ENCODE peak calls at places on chromosomes 7 and 10, in eight cellular contexts. U, E, B, W, Z, K, M and H are unnamed samples.

GRCh38 chr10:121928528-121928884 is 675 bp upstream of the ATE1 start:
- DNase-seq in U (peak; percentile 25), E (no peak), B (peak; percentile 26), W (no peak), Z (no peak), K (peak; percentile 28), M (peak; percentile 50), H (peak; percentile 31)

GRCh38 chr10:44761076-44761475 is 150.1 kb upstream of the TMEM72 start:
- DNase-seq in U (no peak), E (no peak), B (no peak), W (no peak), Z (no peak), K (no peak), M (no peak), H (peak; percentile 30)

GRCh38 chr7:157522954-157523353 is 186.2 kb downstream of the DNAJB6 start:
- DNase-seq in U (no peak), E (no peak), B (no peak), W (peak; percentile 56), Z (no peak), K (no peak), M (no peak), H (no peak)

GRCh38 chr7:151244156-151244870 is 4.2 kb downstream of the SMARCD3 start:
- DNase-seq in U (no peak), E (no peak), B (peak; percentile 64), W (peak; percentile 90), Z (peak; percentile 69), K (peak; percentile 60), M (peak; percentile 70), H (peak; percentile 64)

GRCh38 chr10:100653957-100654834 is 91.2 kb upstream of the PAX2 start:
- DNase-seq in U (no peak), E (no peak), B (peak; percentile 4), W (peak; percentile 88), Z (no peak), K (no peak), M (no peak), H (peak; percentile 44)

GRCh38 chr10:88990528-88991160 is at the start of gene FAS:
- DNase-seq in U (peak; percentile 76), E (no peak), B (peak; percentile 55), W (peak; percentile 71), Z (peak; percentile 88), K (peak; percentile 68), M (peak; percentile 94), H (peak; percentile 78)

GRCh38 chr7:151404216-151405011 is 5.4 kb downstream of the WDR86 start:
- DNase-seq in U (no peak), E (no peak), B (peak; percentile 75), W (peak; percentile 59), Z (peak; percentile 47), K (peak; percentile 92), M (no peak), H (no peak)

GRCh38 chr10:58625070-58625469 is 112.4 kb downstream of the BICC1 start:
- DNase-seq in U (no peak), E (no peak), B (peak; percentile 63), W (no peak), Z (no peak), K (peak; percentile 30), M (no peak), H (peak; percentile 79)

GRCh38 chr10:25557136-25557535 is 376.9 kb upstream of the MYO3A start:
- DNase-seq in U (no peak), E (no peak), B (peak; percentile 26), W (no peak), Z (no peak), K (peak; percentile 6), M (no peak), H (peak; percentile 50)

GRCh38 chr10:22927163-22927562 is 690 bp upstream of the ARMC3 start:
- DNase-seq in U (no peak), E (no peak), B (no peak), W (no peak), Z (no peak), K (no peak), M (no peak), H (no peak)

GRCh38 chr10:61835069-61835908 is 66.2 kb upstream of the ARID5B start:
- DNase-seq in U (no peak), E (no peak), B (peak; percentile 91), W (no peak), Z (no peak), K (peak; percentile 82), M (peak; percentile 59), H (peak; percentile 87)

GRCh38 chr7:44581426-44581906 is 565 bp downstream of the TMED4 start:
- DNase-seq in U (no peak), E (no peak), B (no peak), W (peak; percentile 55), Z (peak; percentile 69), K (no peak), M (peak; percentile 77), H (no peak)

GRCh38 chr10:49177391-49178355 is 10.5 kb downstream of the TMEM273 start:
- DNase-seq in U (peak; percentile 63), E (peak; percentile 80), B (peak; percentile 71), W (no peak), Z (no peak), K (peak; percentile 55), M (peak; percentile 88), H (peak; percentile 78)

GRCh38 chr7:130430841-130431713 is 9.7 kb downstream of the CEP41 start:
- DNase-seq in U (peak; percentile 26), E (peak; percentile 85), B (peak; percentile 94), W (no peak), Z (no peak), K (peak; percentile 96), M (no peak), H (peak; percentile 69)
- H3K4me3 ChIP-seq in U (peak overlapping the region; percentile 43), E (peak overlapping the region; percentile 50), B (peak overlapping the region; percentile 50), W (no peak overlapping the region), Z (no peak overlapping the region), K (peak overlapping the region; percentile 51), M (no peak overlapping the region), H (peak overlapping the region; percentile 43)

GRCh38 chr10:113385021-113385975 is 167.6 kb upstream of the HABP2 start:
- DNase-seq in U (peak; percentile 84), E (peak; percentile 59), B (peak; percentile 94), W (peak; percentile 66), Z (peak; percentile 70), K (peak; percentile 88), M (peak; percentile 70), H (peak; percentile 92)
- H3K4me3 ChIP-seq in U (peak overlapping the region; percentile 22), E (no peak overlapping the region), B (no peak overlapping the region), W (no peak overlapping the region), Z (no peak overlapping the region), K (no peak overlapping the region), M (no peak overlapping the region), H (no peak overlapping the region)

DNA sequence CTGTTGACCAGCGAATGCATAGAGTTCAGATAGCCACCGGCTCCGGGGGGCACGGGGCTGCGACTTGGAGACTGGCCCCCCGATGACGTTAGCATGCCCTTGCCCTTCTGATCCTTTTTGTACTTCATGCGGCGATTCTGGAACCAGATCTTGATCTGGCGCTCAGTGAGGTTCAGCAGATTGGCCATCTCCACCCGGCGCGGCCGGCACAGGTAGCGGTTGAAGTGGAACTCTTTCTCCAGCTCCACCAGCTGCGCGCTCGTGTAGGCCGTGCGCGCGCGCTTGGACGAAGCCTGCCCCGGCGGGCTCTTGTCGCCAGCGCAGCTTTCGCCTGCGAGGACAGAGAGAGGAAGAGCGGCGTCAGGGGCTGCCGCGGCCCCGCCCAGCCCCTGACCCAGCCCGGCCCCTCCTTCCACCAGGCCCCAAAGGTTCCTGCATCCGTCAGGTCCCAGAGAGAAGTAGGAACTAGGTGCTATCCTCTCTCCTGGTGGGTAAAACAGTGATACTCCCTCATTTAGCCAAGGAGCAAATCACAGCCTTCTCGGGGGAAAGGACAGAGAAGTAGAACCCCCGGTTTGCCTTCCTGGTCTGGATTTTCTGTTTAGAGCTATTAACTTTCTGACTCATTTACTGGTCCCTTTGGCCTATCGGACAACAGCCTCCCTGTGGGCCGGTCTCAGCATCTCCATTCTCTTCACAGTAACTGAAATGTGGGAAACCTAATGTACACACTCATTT is 6.1 kb upstream of the HOXA2 start:
- DNase-seq in U (no peak), E (no peak), B (no peak), W (peak; percentile 92), Z (no peak), K (no peak), M (no peak), H (no peak)
- H3K4me3 ChIP-seq in U (peak overlapping the region; percentile 50), E (no peak overlapping the region), B (no peak overlapping the region), W (peak overlapping the region; percentile 9), Z (no peak overlapping the region), K (no peak overlapping the region), M (no peak overlapping the region), H (no peak overlapping the region)

GRCh38 chr7:155795951-155796350 is 16.3 kb downstream of the SHH start:
- DNase-seq in U (no peak), E (no peak), B (no peak), W (no peak), Z (no peak), K (no peak), M (no peak), H (no peak)

GRCh38 chr7:155796381-155797261 is 15.6 kb downstream of the SHH start:
- DNase-seq in U (peak; percentile 57), E (no peak), B (peak; percentile 51), W (peak; percentile 97), Z (peak; percentile 66), K (peak; percentile 19), M (peak; percentile 62), H (peak; percentile 46)

GRCh38 chr7:155799514-155799913 is 12.7 kb downstream of the SHH start:
- DNase-seq in U (no peak), E (no peak), B (peak; percentile 32), W (no peak), Z (no peak), K (no peak), M (no peak), H (peak; percentile 76)

GRCh38 chr7:155798673-155799439 is 13.4 kb downstream of the SHH start:
- DNase-seq in U (no peak), E (no peak), B (no peak), W (no peak), Z (no peak), K (no peak), M (no peak), H (no peak)

DNA sequence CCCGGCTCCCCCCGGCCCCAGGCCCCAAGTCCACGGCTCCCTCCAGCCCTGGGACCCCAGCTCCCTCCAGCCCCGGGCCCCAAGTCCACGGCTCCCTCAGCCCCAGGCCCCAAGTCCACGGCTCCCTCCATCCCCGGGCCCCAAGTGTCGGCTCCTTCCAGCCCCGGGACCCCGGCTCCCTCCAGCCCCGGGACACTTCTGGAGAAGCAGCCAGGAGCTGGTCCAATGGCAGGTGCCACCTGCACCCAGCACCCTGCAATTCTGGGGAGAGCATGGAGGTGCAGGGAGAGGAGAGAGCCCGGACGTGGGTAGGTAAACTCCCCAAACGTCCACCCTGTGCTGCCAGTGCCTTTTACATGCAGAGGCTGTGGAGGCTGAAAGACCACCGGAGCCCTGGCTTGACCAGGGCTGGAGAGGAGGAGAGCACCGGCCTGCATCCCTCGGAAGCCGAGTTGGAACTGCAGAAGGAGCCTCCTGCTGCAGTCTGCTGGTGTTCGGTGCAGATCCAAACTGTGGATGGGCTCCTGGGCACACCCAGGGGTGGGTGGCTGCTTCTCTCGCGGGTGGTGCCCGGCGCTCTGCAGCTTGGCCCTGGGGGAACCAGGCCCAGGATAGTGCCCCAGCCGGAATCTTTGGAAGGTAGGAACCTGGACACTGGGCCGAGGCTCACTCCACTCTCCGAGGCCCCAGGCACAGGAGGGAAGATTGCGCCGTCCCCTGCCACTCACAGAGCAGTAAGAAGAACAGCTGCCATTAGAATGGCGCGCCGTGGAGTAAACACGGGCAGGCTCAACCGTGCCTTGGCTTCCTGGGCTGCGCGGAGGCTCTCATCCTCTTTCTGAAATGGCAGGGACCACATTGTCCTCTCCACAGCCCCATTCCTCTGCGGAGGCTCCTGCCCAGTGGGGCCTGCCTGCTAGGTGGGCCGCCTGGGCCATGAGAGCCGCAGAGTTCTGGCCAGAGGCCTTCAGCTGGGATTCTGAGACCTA is 14.7 kb downstream of the SHH start:
- DNase-seq in U (no peak), E (no peak), B (no peak), W (peak; percentile 46), Z (no peak), K (no peak), M (no peak), H (no peak)
- H3K4me3 ChIP-seq in U (no peak overlapping the region), E (no peak overlapping the region), B (no peak overlapping the region), W (no peak overlapping the region), Z (no peak overlapping the region), K (no peak overlapping the region), M (no peak overlapping the region), H (no peak overlapping the region)